ENCODE peak calls at places on chromosomes 1 and 21, in five cellular contexts. N is lower lobe of right lung, D is right lobe of liver, L is pancreas, W is psoas muscle. G is an unnamed sample.

GRCh38 chr1:53316058-53316741 is 11.7 kb downstream of the LRP8 start:
- ATAC-seq in N (no peak), D (no peak), L (peak; percentile 70), W (no peak), G (no peak)

GRCh38 chr1:147769107-147769506 is 8.7 kb upstream of the GJA5 start:
- ATAC-seq in N (peak; percentile 48), D (no peak), L (no peak), W (no peak), G (peak; percentile 49)

GRCh38 chr1:89721351-89721750 is 88.4 kb downstream of the LRRC8C start:
- ATAC-seq in N (peak; percentile 40), D (peak; percentile 40), L (no peak), W (no peak), G (no peak)

GRCh38 chr1:12186277-12186985 is 19.6 kb downstream of the TNFRSF1B start:
- ATAC-seq in N (no peak), D (peak; percentile 62), L (no peak), W (peak; percentile 17), G (no peak)

GRCh38 chr1:156706647-156707008 is 1.2 kb upstream of the CRABP2 start:
- ATAC-seq in N (peak; percentile 40), D (peak; percentile 25), L (peak; percentile 57), W (peak; percentile 30), G (peak; percentile 46)

GRCh38 chr1:116255486-116255885 is 117.6 kb upstream of the ATP1A1 start:
- ATAC-seq in N (no peak), D (no peak), L (no peak), W (no peak), G (no peak)

GRCh38 chr1:10866314-10867091 is 70.1 kb upstream of the CASZ1 start:
- ATAC-seq in N (peak; percentile 40), D (no peak), L (peak; percentile 21), W (peak; percentile 16), G (peak; percentile 31)

GRCh38 chr1:42551150-42551549 is 88.1 kb downstream of the CCDC30 start:
- ATAC-seq in N (no peak), D (no peak), L (no peak), W (no peak), G (no peak)

GRCh38 chr1:100076744-100077143 is 56.0 kb downstream of the SASS6 start:
- ATAC-seq in N (no peak), D (no peak), L (no peak), W (no peak), G (no peak)

GRCh38 chr1:51642739-51643142 is 25.8 kb downstream of the OSBPL9 start:
- ATAC-seq in N (peak; percentile 49), D (no peak), L (peak; percentile 67), W (peak; percentile 19), G (peak; percentile 85)

GRCh38 chr1:16422041-16422440 is 15.2 kb downstream of the SPATA21 start:
- ATAC-seq in N (no peak), D (no peak), L (no peak), W (no peak), G (no peak)

GRCh38 chr21:31558839-31559367 is 100.6 kb upstream of the SOD1 start:
- ATAC-seq in N (peak; percentile 90), D (peak; percentile 80), L (peak; percentile 93), W (peak; percentile 94), G (peak; percentile 96)

GRCh38 chr1:153842006-153842471 is 66.8 kb downstream of the SLC27A3 start:
- ATAC-seq in N (peak; percentile 80), D (no peak), L (no peak), W (peak; percentile 53), G (no peak)

GRCh38 chr1:59617418-59617817 is 197.3 kb upstream of the HOOK1 start:
- ATAC-seq in N (no peak), D (peak; percentile 72), L (no peak), W (no peak), G (no peak)

GRCh38 chr1:160177231-160177630 is 13.1 kb upstream of the CASQ1 start:
- ATAC-seq in N (no peak), D (no peak), L (no peak), W (no peak), G (no peak)

GRCh38 chr1:40784141-40784770 is 669 bp downstream of the KCNQ4 start:
- ATAC-seq in N (peak; percentile 18), D (no peak), L (peak; percentile 16), W (peak; percentile 8), G (peak; percentile 21)

GRCh38 chr21:17451364-17451869 is 61.4 kb upstream of the CXADR start:
- ATAC-seq in N (peak; percentile 78), D (peak; percentile 57), L (peak; percentile 59), W (peak; percentile 43), G (peak; percentile 77)

GRCh38 chr1:233022246-233022645 is 71.8 kb downstream of the NTPCR start:
- ATAC-seq in N (no peak), D (no peak), L (no peak), W (no peak), G (no peak)

GRCh38 chr21:45893166-45894106 is 88.1 kb upstream of the COL6A1 start:
- ATAC-seq in N (no peak), D (no peak), L (no peak), W (peak; percentile 37), G (no peak)

GRCh38 chr1:53460666-53461328 is 1.6 kb downstream of the DMRTB1 start:
- ATAC-seq in N (no peak), D (no peak), L (no peak), W (no peak), G (no peak)

GRCh38 chr1:234139966-234140365 is 233.3 kb upstream of the COA6 start:
- ATAC-seq in N (no peak), D (no peak), L (no peak), W (no peak), G (no peak)

GRCh38 chr1:12485231-12486172 is 132.5 kb downstream of the DHRS3 start:
- ATAC-seq in N (no peak), D (peak; percentile 67), L (peak; percentile 60), W (peak; percentile 29), G (peak; percentile 28)

GRCh38 chr1:27521336-27522147 is 31.6 kb upstream of the WASF2 start:
- ATAC-seq in N (peak; percentile 3), D (no peak), L (peak; percentile 5), W (no peak), G (no peak)

GRCh38 chr1:209132736-209133467 is 450.6 kb upstream of the CAMK1G start:
- ATAC-seq in N (no peak), D (no peak), L (no peak), W (no peak), G (no peak)

GRCh38 chr1:93669369-93669768 is 12.3 kb downstream of the BCAR3 start:
- ATAC-seq in N (no peak), D (no peak), L (no peak), W (no peak), G (no peak)

GRCh38 chr1:38028105-38028591 is 15.6 kb downstream of the UTP11 start:
- ATAC-seq in N (no peak), D (no peak), L (no peak), W (peak; percentile 29), G (no peak)

GRCh38 chr1:27941671-27942540 is 7.1 kb downstream of the SMPDL3B start:
- ATAC-seq in N (peak; percentile 30), D (no peak), L (no peak), W (no peak), G (no peak)

GRCh38 chr1:46423574-46424240 is 29.6 kb downstream of the FAAH start:
- ATAC-seq in N (no peak), D (no peak), L (no peak), W (no peak), G (no peak)

GRCh38 chr1:151549199-151549598 is 9.1 kb downstream of the TUFT1 start:
- ATAC-seq in N (no peak), D (no peak), L (no peak), W (no peak), G (no peak)

GRCh38 chr21:43684424-43684823 is 25.1 kb downstream of the RRP1B start:
- ATAC-seq in N (peak; percentile 19), D (peak; percentile 34), L (no peak), W (no peak), G (peak; percentile 61)

GRCh38 chr21:45034556-45035476 is 39.6 kb upstream of the ADARB1 start:
- ATAC-seq in N (no peak), D (peak; percentile 8), L (no peak), W (no peak), G (no peak)

DNA sequence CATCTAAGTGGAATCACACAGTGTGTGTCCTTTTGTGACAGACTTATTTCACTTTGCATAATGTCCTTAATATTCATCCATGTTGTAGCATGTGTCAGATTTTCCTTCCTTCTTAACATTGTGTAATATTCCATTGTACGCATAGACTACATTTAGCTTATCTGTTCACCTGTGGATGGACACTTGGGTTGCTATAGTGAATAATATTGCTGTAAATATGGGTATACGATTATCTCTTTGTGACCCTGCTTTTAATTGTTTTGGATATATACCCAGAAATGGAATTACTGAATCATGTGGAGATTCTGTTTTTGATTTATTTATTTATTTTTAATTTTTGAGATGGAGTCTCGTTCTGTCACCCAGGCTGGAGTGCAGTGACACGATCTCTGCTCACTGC is 63.0 kb upstream of the ATP5PO start:
- ATAC-seq in N (no peak), D (no peak), L (no peak), W (no peak), G (no peak)
- H3K4me3 ChIP-seq in N (no peak overlapping the region), D (no peak overlapping the region), L (no peak overlapping the region), W (no peak overlapping the region), G (no peak overlapping the region)

GRCh38 chr1:203033287-203033686 is 7.0 kb downstream of the PPFIA4 start:
- ATAC-seq in N (no peak), D (no peak), L (no peak), W (no peak), G (no peak)

GRCh38 chr1:203033917-203034316 is 7.6 kb downstream of the PPFIA4 start:
- ATAC-seq in N (no peak), D (no peak), L (no peak), W (no peak), G (no peak)

GRCh38 chr1:203034422-203035110 is 8.3 kb downstream of the PPFIA4 start:
- ATAC-seq in N (no peak), D (no peak), L (no peak), W (no peak), G (no peak)

GRCh38 chr1:203028784-203029553 is 2.7 kb downstream of the PPFIA4 start:
- ATAC-seq in N (no peak), D (no peak), L (no peak), W (peak; percentile 83), G (no peak)

GRCh38 chr1:203031467-203031866 is 5.2 kb downstream of the PPFIA4 start:
- ATAC-seq in N (no peak), D (no peak), L (no peak), W (no peak), G (no peak)
- TF ChIP-seq CTCF in N (no peak), D (peak; percentile 22), L (no peak), W (peak; percentile 19), G (peak; percentile 11)

GRCh38 chr1:220139966-220140365 is 46.0 kb downstream of the IARS2 start:
- ATAC-seq in N (no peak), D (no peak), L (no peak), W (no peak), G (no peak)
- H3K4me3 ChIP-seq in N (no peak overlapping the region), D (no peak overlapping the region), L (no peak overlapping the region), W (no peak overlapping the region), G (no peak overlapping the region)

GRCh38 chr21:42575111-42575510 is 61.5 kb downstream of the SLC37A1 start:
- ATAC-seq in N (no peak), D (no peak), L (no peak), W (no peak), G (no peak)

GRCh38 chr21:42572906-42573495 is 59.3 kb downstream of the SLC37A1 start:
- ATAC-seq in N (no peak), D (no peak), L (no peak), W (no peak), G (no peak)

GRCh38 chr21:42571391-42572150 is 57.9 kb downstream of the SLC37A1 start:
- ATAC-seq in N (no peak), D (no peak), L (no peak), W (no peak), G (no peak)

GRCh38 chr21:42576639-42577038 is 63.0 kb downstream of the SLC37A1 start:
- ATAC-seq in N (no peak), D (no peak), L (no peak), W (no peak), G (no peak)

GRCh38 chr21:42574234-42575027 is 60.8 kb downstream of the SLC37A1 start:
- ATAC-seq in N (peak; percentile 55), D (peak; percentile 69), L (no peak), W (no peak), G (no peak)
- TF ChIP-seq CTCF in N (peak; percentile 21), D (peak; percentile 24), L (no peak), W (no peak), G (no peak)

G was measured in gastroesophageal sphincter.